ENCODE peak calls at places on chromosomes 5 and 9, in eight cellular contexts. N is pancreas, H is heart left ventricle, G is GM04503, R is left ventricle myocardium inferior, F is GM12865, J is A549, M is astrocyte of the spinal cord. V is an unnamed sample.

GRCh38 chr5:135632806-135633205 is 54.0 kb upstream of the CXCL14 start:
- DNase-seq in N (no peak), H (no peak), G (no peak), R (no peak), F (no peak), J (no peak), M (no peak), V (no peak)

GRCh38 chr5:112417931-112418358 is 1.1 kb downstream of the EPB41L4A start:
- DNase-seq in N (no peak), H (peak), G (no peak), R (peak), F (peak), J (no peak), M (peak), V (no peak)

GRCh38 chr9:108691614-108692013 is 164.2 kb downstream of the ACTL7B start:
- DNase-seq in N (no peak), H (no peak), G (no peak), R (no peak), F (no peak), J (no peak), M (no peak), V (no peak)

GRCh38 chr5:1834721-1835425 is 33.7 kb downstream of the NDUFS6 start:
- DNase-seq in N (no peak), H (peak), G (no peak), R (no peak), F (no peak), J (no peak), M (no peak), V (no peak)

GRCh38 chr9:114889802-114890224 is 40.6 kb downstream of the TNFSF8 start:
- DNase-seq in N (no peak), H (no peak), G (no peak), R (no peak), F (no peak), J (no peak), M (no peak), V (no peak)

GRCh38 chr5:40736103-40736875 is 19.5 kb downstream of the TTC33 start:
- DNase-seq in N (no peak), H (no peak), G (no peak), R (no peak), F (peak), J (peak), M (peak), V (no peak)

GRCh38 chr5:61479850-61480614 is 148.0 kb downstream of the ZSWIM6 start:
- DNase-seq in N (no peak), H (no peak), G (no peak), R (no peak), F (no peak), J (no peak), M (no peak), V (no peak)

GRCh38 chr9:6498982-6499381 is 86.0 kb downstream of the UHRF2 start:
- DNase-seq in N (no peak), H (no peak), G (peak), R (no peak), F (no peak), J (no peak), M (peak), V (no peak)

GRCh38 chr9:83701769-83702168 is 6.0 kb downstream of the UBQLN1 start:
- DNase-seq in N (no peak), H (no peak), G (peak), R (no peak), F (no peak), J (peak), M (peak), V (no peak)

GRCh38 chr9:25864509-25864908 is 186.3 kb upstream of the TUSC1 start:
- DNase-seq in N (no peak), H (no peak), G (no peak), R (no peak), F (no peak), J (no peak), M (no peak), V (no peak)

GRCh38 chr5:178201221-178201926 is 3.0 kb upstream of the HNRNPAB start:
- DNase-seq in N (no peak), H (no peak), G (no peak), R (no peak), F (no peak), J (no peak), M (peak), V (no peak)

GRCh38 chr9:88076286-88077070 is 61.8 kb downstream of the SPATA31C2 start:
- DNase-seq in N (peak), H (peak), G (no peak), R (peak), F (no peak), J (peak), M (peak), V (no peak)

GRCh38 chr9:3751125-3751758 is 225.4 kb upstream of the RFX3 start:
- DNase-seq in N (no peak), H (no peak), G (peak), R (no peak), F (no peak), J (peak), M (peak), V (no peak)

GRCh38 chr9:93303258-93303771 is 119.4 kb downstream of the WNK2 start:
- DNase-seq in N (peak), H (peak), G (no peak), R (no peak), F (no peak), J (no peak), M (no peak), V (no peak)

GRCh38 chr9:93261735-93262523 is 78.0 kb downstream of the WNK2 start:
- DNase-seq in N (peak), H (peak), G (no peak), R (no peak), F (no peak), J (no peak), M (no peak), V (no peak)

GRCh38 chr9:121253821-121254471 is 14.0 kb upstream of the GSN start:
- DNase-seq in N (no peak), H (no peak), G (no peak), R (no peak), F (no peak), J (no peak), M (no peak), V (no peak)

GRCh38 chr9:72855890-72856523 is 96.8 kb downstream of the ALDH1A1 start:
- DNase-seq in N (no peak), H (no peak), G (no peak), R (no peak), F (no peak), J (no peak), M (no peak), V (no peak)

GRCh38 chr9:12640021-12640587 is 53.1 kb upstream of the TYRP1 start:
- DNase-seq in N (no peak), H (no peak), G (peak), R (no peak), F (peak), J (peak), M (peak), V (no peak)